ENCODE peak calls at places on chromosomes 2 and 18, in seven cellular contexts. One of them, this sample, is unnamed.

GRCh38 chr18:42471886-42472285 is 516.9 kb downstream of the PIK3C3 start:
- DNase-seq in OCI-LY7: no peak
- DNase-seq in endothelial cell: no peak
- DNase-seq in A549: no peak
- DNase-seq in brain microvascular endothelial cell: no peak
- DNase-seq in CD4-positive, alpha-beta T cell: no peak
- DNase-seq in AG10803: no peak
- DNase-seq in this sample: no peak

GRCh38 chr2:109129921-109130725 is 1.1 kb downstream of the SH3RF3 start:
- DNase-seq in CD4-positive, alpha-beta T cell: no peak
- DNase-seq in endothelial cell: no peak
- DNase-seq in brain microvascular endothelial cell: no peak
- DNase-seq in OCI-LY7: no peak
- DNase-seq in A549: no peak
- DNase-seq in AG10803: peak
- DNase-seq in this sample: peak

GRCh38 chr2:100982431-100982861 is 19.6 kb upstream of the RPL31 start:
- DNase-seq in endothelial cell: no peak
- DNase-seq in brain microvascular endothelial cell: no peak
- DNase-seq in A549: peak
- DNase-seq in OCI-LY7: no peak
- DNase-seq in CD4-positive, alpha-beta T cell: no peak
- DNase-seq in AG10803: no peak
- DNase-seq in this sample: no peak

GRCh38 chr2:112814278-112814677 is 22.3 kb downstream of the IL1B start:
- DNase-seq in CD4-positive, alpha-beta T cell: no peak
- DNase-seq in brain microvascular endothelial cell: peak
- DNase-seq in endothelial cell: no peak
- DNase-seq in OCI-LY7: no peak
- DNase-seq in AG10803: peak
- DNase-seq in A549: no peak
- DNase-seq in this sample: no peak

GRCh38 chr18:57807336-57808117 is 4.4 kb upstream of the ATP8B1 start:
- DNase-seq in OCI-LY7: no peak
- DNase-seq in CD4-positive, alpha-beta T cell: no peak
- DNase-seq in endothelial cell: no peak
- DNase-seq in A549: no peak
- DNase-seq in AG10803: peak
- DNase-seq in brain microvascular endothelial cell: no peak
- DNase-seq in this sample: peak

GRCh38 chr2:97870396-97870843 is 125.3 kb downstream of the TMEM131 start:
- DNase-seq in A549: peak
- DNase-seq in CD4-positive, alpha-beta T cell: no peak
- DNase-seq in AG10803: peak
- DNase-seq in endothelial cell: no peak
- DNase-seq in OCI-LY7: peak
- DNase-seq in brain microvascular endothelial cell: peak
- DNase-seq in this sample: peak

GRCh38 chr2:50491541-50492114 is 540.3 kb downstream of the NRXN1 start:
- DNase-seq in endothelial cell: peak
- DNase-seq in CD4-positive, alpha-beta T cell: no peak
- DNase-seq in brain microvascular endothelial cell: peak
- DNase-seq in AG10803: peak
- DNase-seq in A549: peak
- DNase-seq in OCI-LY7: peak
- DNase-seq in this sample: peak

GRCh38 chr2:127508621-127509034 is 17.7 kb downstream of the IWS1 start:
- DNase-seq in AG10803: peak
- DNase-seq in brain microvascular endothelial cell: peak
- DNase-seq in endothelial cell: no peak
- DNase-seq in A549: peak
- DNase-seq in CD4-positive, alpha-beta T cell: no peak
- DNase-seq in OCI-LY7: no peak
- DNase-seq in this sample: peak

DNA sequence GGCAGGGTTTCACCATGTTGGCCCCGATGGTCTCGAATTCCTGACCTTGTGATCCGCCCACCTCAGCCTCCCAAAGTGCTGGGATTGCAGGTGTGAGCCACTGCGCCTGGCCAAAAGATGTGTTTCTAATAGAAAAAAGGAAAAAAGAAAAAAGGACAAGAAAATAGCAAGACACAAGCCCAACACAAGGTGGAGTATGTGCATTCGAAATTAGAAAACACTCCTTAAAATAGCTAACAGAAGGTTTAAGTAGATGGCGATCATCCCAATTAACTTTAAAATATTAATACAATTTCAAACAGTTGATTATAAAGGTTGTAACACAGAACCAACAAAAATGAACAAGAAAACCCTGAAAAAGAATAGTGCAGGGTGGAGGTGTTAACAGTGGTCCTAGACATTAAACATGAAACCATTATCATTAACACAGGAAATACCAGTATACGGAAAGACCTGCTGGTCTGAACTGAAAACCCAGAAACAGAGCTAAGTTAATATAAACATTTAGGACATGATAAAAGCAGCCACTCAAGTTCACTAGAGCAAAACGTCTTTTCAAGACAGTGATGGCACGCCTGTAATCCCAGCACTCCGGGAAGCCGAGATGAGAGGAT is 57.9 kb downstream of the HDLBP start:
- DNase-seq in endothelial cell: no peak
- DNase-seq in brain microvascular endothelial cell: no peak
- DNase-seq in AG10803: no peak
- DNase-seq in OCI-LY7: no peak
- DNase-seq in A549: no peak
- DNase-seq in CD4-positive, alpha-beta T cell: no peak
- DNase-seq in this sample: peak
- TF ChIP-seq CTCF in endothelial cell: no peak
- TF ChIP-seq CTCF in brain microvascular endothelial cell: no peak
- TF ChIP-seq CTCF in AG10803: peak
- TF ChIP-seq CTCF in OCI-LY7: peak
- TF ChIP-seq CTCF in A549: peak
- TF ChIP-seq CTCF in CD4-positive, alpha-beta T cell: peak
- TF ChIP-seq CTCF in this sample: no peak

DNA sequence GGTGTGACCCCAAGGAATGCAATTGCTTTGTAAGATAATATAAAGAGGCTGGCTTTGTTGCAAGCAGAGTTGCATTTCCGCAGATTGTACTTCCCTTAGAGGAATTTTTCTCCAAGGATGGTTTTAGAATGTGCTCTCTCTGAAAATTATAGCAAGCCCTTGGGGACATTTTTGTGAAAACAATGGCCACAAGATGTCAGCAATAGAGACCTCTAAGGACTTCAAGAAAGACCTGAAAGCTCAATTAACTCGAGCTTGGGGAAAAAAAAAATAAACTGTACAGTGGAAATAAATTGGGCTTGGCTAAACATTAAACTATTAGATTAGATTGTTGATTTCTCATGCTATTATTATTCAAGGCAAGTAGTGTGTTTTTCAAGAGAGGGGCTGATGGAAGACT is 81.3 kb upstream of the KYNU start:
- DNase-seq in brain microvascular endothelial cell: no peak
- DNase-seq in endothelial cell: no peak
- DNase-seq in OCI-LY7: no peak
- DNase-seq in A549: peak
- DNase-seq in AG10803: no peak
- DNase-seq in CD4-positive, alpha-beta T cell: no peak
- DNase-seq in this sample: no peak
- TF ChIP-seq CTCF in brain microvascular endothelial cell: no peak
- TF ChIP-seq CTCF in endothelial cell: no peak
- TF ChIP-seq CTCF in OCI-LY7: no peak
- TF ChIP-seq CTCF in A549: no peak
- TF ChIP-seq CTCF in AG10803: no peak
- TF ChIP-seq CTCF in CD4-positive, alpha-beta T cell: no peak
- TF ChIP-seq CTCF in this sample: no peak

DNA sequence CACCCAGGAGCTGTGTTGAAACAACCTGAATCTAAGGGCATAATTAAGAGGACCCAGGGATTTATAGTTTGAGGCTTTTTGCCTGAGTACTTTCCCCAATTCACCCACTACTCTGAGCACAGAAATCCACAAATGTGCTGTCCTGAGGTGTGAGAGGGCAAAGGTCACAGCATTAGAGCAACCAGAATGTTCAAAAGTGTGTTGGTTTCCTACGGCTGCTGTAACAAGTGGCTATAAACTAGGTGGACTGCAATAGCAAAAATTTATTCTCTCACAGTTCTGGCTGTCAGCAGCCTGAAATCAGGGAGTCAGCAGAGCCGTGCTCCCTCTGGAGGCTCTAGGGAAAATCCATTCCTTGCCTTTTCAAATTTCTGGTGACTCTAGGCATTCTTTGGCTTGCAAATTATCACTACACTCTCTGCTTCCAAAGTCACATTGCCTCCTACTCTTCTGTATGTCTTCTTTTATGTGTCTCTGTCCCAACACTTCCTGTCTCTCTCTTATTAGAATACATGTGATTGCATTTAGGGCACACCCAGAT is 91.3 kb upstream of the TACR1 start:
- DNase-seq in A549: peak
- DNase-seq in brain microvascular endothelial cell: no peak
- DNase-seq in CD4-positive, alpha-beta T cell: no peak
- DNase-seq in AG10803: peak
- DNase-seq in endothelial cell: no peak
- DNase-seq in OCI-LY7: no peak
- DNase-seq in this sample: peak
- TF ChIP-seq CTCF in A549: peak
- TF ChIP-seq CTCF in brain microvascular endothelial cell: peak
- TF ChIP-seq CTCF in CD4-positive, alpha-beta T cell: no peak
- TF ChIP-seq CTCF in AG10803: peak
- TF ChIP-seq CTCF in endothelial cell: no peak
- TF ChIP-seq CTCF in OCI-LY7: no peak
- TF ChIP-seq CTCF in this sample: peak

DNA sequence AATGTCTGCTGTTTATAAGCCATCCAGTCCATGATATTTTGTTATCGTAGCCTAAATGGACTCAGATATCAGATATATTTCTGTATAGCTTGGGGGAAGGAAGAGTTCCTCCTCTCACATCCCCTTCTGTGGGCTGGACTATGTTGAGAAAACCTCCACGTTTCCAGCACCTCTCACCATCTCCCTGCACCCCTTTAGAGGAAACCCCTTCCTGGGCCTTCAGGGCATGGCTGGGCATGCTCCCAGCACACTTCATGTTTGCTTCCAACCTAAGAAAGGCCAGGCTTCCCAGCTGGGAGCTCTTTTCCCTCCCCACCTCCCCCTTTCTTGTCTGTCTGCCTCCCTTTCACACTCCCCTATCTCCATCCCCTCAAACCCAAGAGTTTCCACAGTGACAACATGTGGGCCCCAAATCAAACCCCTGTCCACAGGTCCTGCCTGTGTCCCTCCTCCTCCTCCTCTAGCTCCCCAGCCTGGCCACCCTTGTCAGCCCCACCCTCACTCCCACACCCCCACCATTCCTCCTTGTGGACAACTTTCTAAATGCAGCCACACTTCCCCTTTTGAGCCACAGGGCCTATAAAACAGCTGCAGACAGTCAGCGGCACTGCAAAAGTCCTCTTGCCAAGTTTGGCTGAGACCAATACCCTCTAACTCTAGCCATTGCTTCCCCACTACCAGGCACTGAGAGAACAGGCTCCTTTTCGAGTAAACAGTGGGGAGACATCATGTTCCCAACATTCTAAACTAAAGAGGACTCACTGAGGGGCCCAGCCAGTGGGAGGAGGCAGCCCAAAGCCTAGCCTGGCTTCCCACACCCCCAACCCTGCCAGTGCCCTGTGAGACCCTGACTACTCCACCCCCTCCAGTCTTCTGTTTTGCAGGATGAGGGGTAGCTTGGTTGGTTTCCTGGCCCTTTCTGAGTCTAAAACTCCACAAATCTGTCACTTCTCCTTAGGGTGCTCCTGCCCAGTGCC is 120.5 kb downstream of the ZFP36L2 start:
- DNase-seq in CD4-positive, alpha-beta T cell: no peak
- DNase-seq in brain microvascular endothelial cell: peak
- DNase-seq in AG10803: peak
- DNase-seq in A549: peak
- DNase-seq in endothelial cell: no peak
- DNase-seq in OCI-LY7: peak
- DNase-seq in this sample: peak
- TF ChIP-seq CTCF in CD4-positive, alpha-beta T cell: no peak
- TF ChIP-seq CTCF in brain microvascular endothelial cell: peak
- TF ChIP-seq CTCF in AG10803: peak
- TF ChIP-seq CTCF in A549: no peak
- TF ChIP-seq CTCF in endothelial cell: peak
- TF ChIP-seq CTCF in OCI-LY7: peak
- TF ChIP-seq CTCF in this sample: peak

GRCh38 chr2:53569957-53570727 is 197.5 kb upstream of the CHAC2 start:
- DNase-seq in A549: peak
- DNase-seq in brain microvascular endothelial cell: no peak
- DNase-seq in AG10803: no peak
- DNase-seq in CD4-positive, alpha-beta T cell: no peak
- DNase-seq in OCI-LY7: no peak
- DNase-seq in endothelial cell: no peak
- DNase-seq in this sample: no peak
- TF ChIP-seq CTCF in A549: no peak
- TF ChIP-seq CTCF in brain microvascular endothelial cell: no peak
- TF ChIP-seq CTCF in AG10803: no peak
- TF ChIP-seq CTCF in CD4-positive, alpha-beta T cell: no peak
- TF ChIP-seq CTCF in OCI-LY7: no peak
- TF ChIP-seq CTCF in endothelial cell: no peak
- TF ChIP-seq CTCF in this sample: no peak

GRCh38 chr18:77899972-77900754 is 650.5 kb downstream of the GALR1 start:
- DNase-seq in OCI-LY7: no peak
- DNase-seq in A549: peak
- DNase-seq in brain microvascular endothelial cell: peak
- DNase-seq in endothelial cell: no peak
- DNase-seq in CD4-positive, alpha-beta T cell: peak
- DNase-seq in AG10803: peak
- DNase-seq in this sample: peak
- TF ChIP-seq CTCF in OCI-LY7: no peak
- TF ChIP-seq CTCF in A549: peak
- TF ChIP-seq CTCF in brain microvascular endothelial cell: peak
- TF ChIP-seq CTCF in endothelial cell: no peak
- TF ChIP-seq CTCF in CD4-positive, alpha-beta T cell: peak
- TF ChIP-seq CTCF in AG10803: peak
- TF ChIP-seq CTCF in this sample: peak

This sample was measured in foreskin fibroblast.